ENCODE peak calls at places on chromosomes 11 and 22, in four cellular contexts. P, V, N and H are unnamed samples.

GRCh38 chr11:34379081-34379480 is 21.3 kb upstream of the ABTB2 start:
- DNase-seq in P (no peak), V (no peak), N (no peak), H (no peak)

GRCh38 chr11:117989351-117990102 is 3.3 kb downstream of the IL10RA start:
- DNase-seq in N (no peak), P (no peak), V (no peak), H (no peak)

GRCh38 chr11:87322570-87322969 is 284.8 kb downstream of the TMEM135 start:
- DNase-seq in N (no peak), P (no peak), V (no peak), H (no peak)

GRCh38 chr11:86537541-86538222 is 134.7 kb downstream of the ME3 start:
- DNase-seq in P (no peak), V (no peak), N (no peak), H (no peak)

GRCh38 chr22:26751217-26751616 is 93.8 kb downstream of the MIAT start:
- DNase-seq in P (peak; percentile 83), V (no peak), N (no peak), H (peak; percentile 79)

GRCh38 chr11:2929880-2930704 is 872 bp upstream of the PHLDA2 start:
- DNase-seq in P (peak; percentile 73), N (peak; percentile 53), V (peak; percentile 73), H (peak; percentile 58)

GRCh38 chr11:111426615-111427014 is 47.5 kb upstream of the POU2AF1 start:
- DNase-seq in N (no peak), V (no peak), P (no peak), H (no peak)

GRCh38 chr11:112797072-112797471 is 164.1 kb upstream of the NCAM1 start:
- DNase-seq in V (no peak), P (no peak), N (no peak), H (peak; percentile 50)

GRCh38 chr11:116828632-116829524 is 829 bp upstream of the APOC3 start:
- DNase-seq in P (no peak), V (peak; percentile 49), N (peak; percentile 90), H (no peak)

GRCh38 chr11:60634151-60634550 is 65.3 kb upstream of the MS4A8 start:
- DNase-seq in P (peak; percentile 66), V (peak; percentile 12), N (no peak), H (peak; percentile 57)

GRCh38 chr22:40123387-40123786 is 54.3 kb upstream of the TNRC6B start:
- DNase-seq in V (no peak), P (no peak), N (no peak), H (no peak)

GRCh38 chr11:10350341-10350740 is 45.5 kb downstream of the ADM start:
- DNase-seq in V (no peak), P (no peak), N (peak; percentile 77), H (peak; percentile 44)

GRCh38 chr11:92811341-92811740 is 158.1 kb upstream of the MTNR1B start:
- DNase-seq in P (no peak), V (no peak), N (no peak), H (no peak)

GRCh38 chr11:833114-833791 is 501 bp downstream of the CD151 start:
- DNase-seq in N (no peak), P (peak; percentile 77), V (peak; percentile 64), H (no peak)

GRCh38 chr11:109609454-109610185 is 187.6 kb downstream of the C11orf87 start:
- DNase-seq in P (no peak), V (no peak), N (no peak), H (no peak)

GRCh38 chr11:95661159-95661558 is 128.4 kb downstream of the FAM76B start:
- DNase-seq in P (no peak), V (no peak), N (no peak), H (no peak)

GRCh38 chr11:134244593-134244992 is 8.6 kb downstream of the THYN1 start:
- DNase-seq in V (peak; percentile 31), N (peak; percentile 35), P (no peak), H (no peak)

GRCh38 chr11:44808053-44808753 is 81.4 kb downstream of the TSPAN18 start:
- DNase-seq in V (no peak), N (no peak), P (no peak), H (no peak)

GRCh38 chr22:43376765-43377485 is 33.8 kb upstream of the SCUBE1 start:
- DNase-seq in V (no peak), N (no peak), P (no peak), H (no peak)

GRCh38 chr11:92393218-92393617 is 168.6 kb downstream of the FAT3 start:
- DNase-seq in P (no peak), V (no peak), N (no peak), H (no peak)

GRCh38 chr11:47631473-47631872 is 10.9 kb downstream of the MTCH2 start:
- DNase-seq in N (no peak), P (no peak), V (no peak), H (no peak)

GRCh38 chr22:30325724-30326703 is 727 bp downstream of the TBC1D10A start:
- DNase-seq in P (peak; percentile 49), V (peak; percentile 80), N (no peak), H (no peak)

GRCh38 chr11:68125164-68125563 is 4.0 kb upstream of the CHKA start:
- DNase-seq in P (no peak), N (no peak), V (no peak), H (no peak)
- TF ChIP-seq CREB1 in P (no peak), N (no peak), V (no peak), H (no peak)

DNA sequence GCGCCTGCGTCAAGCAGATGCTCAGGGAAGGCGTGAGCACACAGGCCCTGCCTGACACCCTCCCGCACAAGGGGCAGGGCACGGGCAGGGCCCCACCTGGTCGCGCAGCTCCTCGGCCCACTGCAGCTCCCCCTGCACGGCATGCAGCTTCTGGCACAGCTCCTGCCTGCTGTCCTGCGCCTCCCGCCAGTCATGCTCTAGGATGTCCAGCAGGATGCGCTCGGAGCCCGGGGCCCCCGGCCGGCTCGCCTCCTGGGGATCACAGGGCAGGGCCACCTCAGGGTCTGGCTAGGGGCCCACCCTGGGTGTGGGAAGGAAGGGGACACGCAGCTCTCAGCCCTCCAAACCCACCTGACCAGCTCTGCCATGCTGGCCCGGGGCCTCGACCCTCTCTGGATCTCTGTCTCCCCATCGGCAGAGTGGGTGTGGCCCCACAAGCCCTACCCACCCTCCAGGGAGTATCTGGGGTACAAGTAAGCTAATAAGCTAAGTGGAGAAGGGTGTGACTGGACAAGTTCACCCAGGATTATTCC is 10.7 kb downstream of the CARD10 start:
- DNase-seq in N (no peak), V (no peak), P (no peak), H (no peak)
- TF ChIP-seq JUN in N (no peak), V (no peak), P (no peak), H (no peak)

GRCh38 chr11:62708423-62709261 is 1.2 kb downstream of the GNG3 start:
- DNase-seq in P (peak; percentile 69), N (no peak), V (no peak), H (peak; percentile 45)

GRCh38 chr11:62705401-62705800 is 1.8 kb downstream of the BSCL2 start:
- DNase-seq in P (no peak), N (no peak), V (peak; percentile 53), H (no peak)

GRCh38 chr11:62705880-62706831 is 1.1 kb downstream of the BSCL2 start:
- DNase-seq in P (peak; percentile 95), N (peak; percentile 83), V (peak; percentile 96), H (peak; percentile 96)

GRCh38 chr11:62706841-62707240 is 383 bp downstream of the BSCL2 start:
- DNase-seq in N (no peak), P (no peak), V (no peak), H (no peak)

GRCh38 chr11:62707277-62707771 is at the start of the genes BSCL2 and GNG3:
- DNase-seq in N (no peak), V (peak; percentile 68), P (peak; percentile 93), H (peak; percentile 97)
- TF ChIP-seq CTCF in N (no peak), V (no peak), P (no peak), H (no peak)

GRCh38 chr22:17789379-17790200 is 15.3 kb upstream of the BID start:
- DNase-seq in N (no peak), V (no peak), P (no peak), H (no peak)
- TF ChIP-seq CREB1 in N (no peak), V (no peak), P (no peak), H (no peak)

GRCh38 chr11:16825091-16825490 is 86.6 kb downstream of the C11orf58 start:
- DNase-seq in V (no peak), P (no peak), N (no peak), H (no peak)

GRCh38 chr11:16827139-16827538 is 88.7 kb downstream of the C11orf58 start:
- DNase-seq in V (no peak), P (no peak), N (no peak), H (no peak)

GRCh38 chr11:16820324-16821092 is 82.1 kb downstream of the C11orf58 start:
- DNase-seq in P (peak; percentile 66), N (peak; percentile 62), V (peak; percentile 70), H (peak; percentile 85)

GRCh38 chr11:16831281-16832192 is 93.1 kb downstream of the C11orf58 start:
- DNase-seq in P (no peak), V (no peak), N (no peak), H (no peak)

DNA sequence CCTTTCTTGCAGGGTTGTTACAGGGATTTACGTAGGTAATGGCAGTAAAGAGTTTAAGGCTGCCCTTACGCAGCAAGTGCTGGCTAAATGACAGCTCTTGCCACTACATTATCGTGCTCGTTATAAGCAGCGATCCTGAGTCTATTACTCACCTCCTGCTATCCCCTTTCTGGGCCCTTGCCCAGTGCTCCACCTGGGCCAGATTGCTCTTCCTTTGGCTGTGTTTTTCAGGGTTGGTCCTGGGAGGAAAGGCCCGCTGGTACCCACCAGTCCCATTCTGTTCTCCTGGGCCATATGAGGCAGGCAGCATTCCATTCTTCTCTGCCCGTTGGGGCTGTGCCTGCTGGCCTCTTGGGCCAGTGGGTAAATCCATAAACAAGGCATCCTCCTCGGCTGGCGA is 87.5 kb downstream of the C11orf58 start:
- DNase-seq in V (no peak), P (no peak), N (no peak), H (no peak)
- TF ChIP-seq JUN in V (no peak), P (no peak), N (no peak), H (no peak)

DNA sequence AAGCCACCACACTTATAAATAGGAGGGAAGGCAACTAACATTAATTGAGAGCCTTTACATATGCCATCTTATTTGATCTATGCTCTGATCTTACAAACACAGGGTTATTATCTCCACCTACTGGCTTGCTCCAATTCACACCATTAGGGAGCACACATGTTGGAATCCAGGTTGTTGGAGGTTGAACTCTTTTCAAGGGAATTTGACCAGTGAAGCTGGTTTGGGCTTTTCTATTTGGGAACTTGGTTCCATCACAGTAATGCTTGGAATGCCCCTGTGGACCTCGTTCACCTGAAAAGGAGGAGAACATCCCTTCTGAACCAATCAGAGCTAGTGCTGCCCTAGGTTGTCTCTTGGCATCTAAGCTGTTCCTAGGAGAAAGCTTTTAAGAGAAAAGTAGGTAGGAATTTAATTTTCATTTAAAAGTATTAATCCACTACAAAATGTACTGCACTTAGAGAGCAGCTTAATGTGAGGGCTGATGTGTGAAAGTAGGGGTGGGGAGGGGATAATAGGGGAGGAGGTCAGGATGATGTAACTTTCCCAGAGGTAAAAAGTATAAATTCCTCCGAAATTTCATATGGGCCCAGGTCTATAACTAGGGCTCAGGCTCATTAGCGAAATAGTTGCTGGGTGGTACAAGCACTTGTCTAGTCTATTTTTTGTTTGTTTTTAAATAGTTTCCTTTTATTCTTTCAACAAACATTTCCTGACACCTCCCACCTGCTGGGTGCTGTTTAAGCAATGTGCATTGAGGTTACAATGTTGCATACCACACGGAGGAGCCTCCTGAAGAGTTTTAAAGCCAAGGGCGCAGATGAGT is 7.6 kb upstream of the MICAL2 start:
- DNase-seq in V (no peak), P (no peak), N (no peak), H (no peak)
- TF ChIP-seq CTCF in V (no peak), P (no peak), N (no peak), H (no peak)